ENCODE peak calls at places on chromosome 6, in six cellular contexts. M, A, V, E, D and N are unnamed samples.

GRCh38 chr6:137967689-137968467 is 100.8 kb downstream of the TNFAIP3 start:
- DNase-seq in A (peak; percentile 58), E (no peak), D (no peak), M (no peak), V (no peak), N (no peak)

GRCh38 chr6:166671434-166672061 is 44.5 kb upstream of the RPS6KA2 start:
- DNase-seq in D (no peak), M (no peak), E (peak; percentile 49), A (no peak), V (no peak), N (no peak)

GRCh38 chr6:67640462-67640861 is 994.6 kb upstream of the ADGRB3 start:
- DNase-seq in D (no peak), A (no peak), M (no peak), V (no peak), E (no peak), N (no peak)

GRCh38 chr6:150079604-150080003 is 10.7 kb upstream of the ULBP3 start:
- DNase-seq in D (no peak), E (no peak), A (peak; percentile 85), V (no peak), M (no peak), N (no peak)

GRCh38 chr6:54991761-54992330 is 145.3 kb downstream of the FAM83B start:
- DNase-seq in A (no peak), M (no peak), E (no peak), V (no peak), D (no peak), N (no peak)

GRCh38 chr6:22247916-22248482 is 48.8 kb downstream of the PRL start:
- DNase-seq in A (no peak), M (no peak), E (no peak), D (no peak), V (no peak), N (no peak)

GRCh38 chr6:39821739-39822532 is 29.8 kb downstream of the DAAM2 start:
- DNase-seq in V (no peak), E (no peak), A (no peak), M (no peak), D (no peak), N (no peak)

GRCh38 chr6:37860226-37860839 is 40.8 kb downstream of the ZFAND3 start:
- DNase-seq in V (no peak), M (peak; percentile 39), D (peak; percentile 24), E (no peak), A (peak; percentile 27), N (no peak)

GRCh38 chr6:134245041-134245440 is 72.9 kb downstream of the SGK1 start:
- DNase-seq in E (peak; percentile 52), M (no peak), V (no peak), D (no peak), A (no peak), N (no peak)

GRCh38 chr6:16284472-16284871 is 46.1 kb downstream of the GMPR start:
- DNase-seq in A (no peak), V (no peak), M (no peak), D (no peak), E (no peak), N (no peak)

GRCh38 chr6:34521463-34522288 is 34.5 kb downstream of the SPDEF start:
- DNase-seq in D (no peak), M (no peak), E (no peak), V (no peak), A (no peak), N (no peak)

GRCh38 chr6:35496036-35496850 is 636 bp downstream of the TEAD3 start:
- DNase-seq in A (no peak), V (peak; percentile 47), E (peak; percentile 52), M (peak; percentile 73), D (peak; percentile 53), N (no peak)

GRCh38 chr6:165876568-165876967 is 213.5 kb upstream of the PDE10A start:
- DNase-seq in M (no peak), V (no peak), E (no peak), D (no peak), A (no peak), N (peak; percentile 74)

GRCh38 chr6:5747379-5747778 is 259.3 kb downstream of the NRN1 start:
- DNase-seq in V (no peak), M (no peak), A (no peak), D (no peak), E (no peak), N (no peak)

GRCh38 chr6:149493697-149494334 is 9.0 kb upstream of the ZC3H12D start:
- DNase-seq in A (no peak), M (no peak), D (no peak), V (no peak), E (no peak), N (no peak)

GRCh38 chr6:39777661-39778060 is 14.5 kb upstream of the DAAM2 start:
- DNase-seq in M (peak; percentile 44), V (no peak), D (no peak), A (no peak), E (no peak), N (no peak)

GRCh38 chr6:74087898-74088297 is 391.9 kb downstream of the CD109 start:
- DNase-seq in E (no peak), A (no peak), V (no peak), M (no peak), D (no peak), N (no peak)

GRCh38 chr6:17962436-17963031 is 24.9 kb downstream of the KIF13A start:
- DNase-seq in D (peak; percentile 60), E (no peak), M (peak; percentile 72), V (no peak), A (no peak), N (peak; percentile 73)

GRCh38 chr6:150634641-150635292 is 35.1 kb downstream of the PLEKHG1 start:
- DNase-seq in M (no peak), D (no peak), A (no peak), E (no peak), V (no peak), N (no peak)

GRCh38 chr6:13527669-13528051 is 40.3 kb upstream of the GFOD1 start:
- DNase-seq in A (no peak), V (no peak), E (no peak), M (no peak), D (no peak), N (no peak)

GRCh38 chr6:37695857-37696219 is 1.8 kb downstream of the MDGA1 start:
- DNase-seq in M (no peak), E (no peak), V (no peak), D (no peak), A (no peak), N (no peak)

GRCh38 chr6:27138837-27139752 is 108.4 kb upstream of the PRSS16 start:
- DNase-seq in A (peak; percentile 94), D (no peak), V (no peak), E (no peak), M (peak; percentile 63), N (no peak)

DNA sequence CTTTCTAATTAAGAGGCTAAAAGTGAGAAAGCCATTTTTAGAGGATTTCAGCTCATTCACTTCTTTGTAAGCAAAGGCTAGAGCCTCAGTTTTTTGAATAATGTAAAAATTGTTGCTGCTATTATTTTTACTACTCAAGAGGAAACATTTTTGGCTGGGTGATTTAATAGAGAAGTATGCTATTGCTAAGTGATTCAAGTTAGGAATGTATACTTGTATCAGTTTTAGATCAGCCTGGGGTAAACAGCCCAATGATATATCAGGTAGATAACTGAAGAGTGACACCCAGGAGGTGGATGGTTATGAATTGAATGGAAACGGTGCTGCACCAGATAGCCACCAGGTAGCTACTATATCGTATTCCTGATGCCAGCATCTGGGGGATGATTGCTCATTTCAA is 9.2 kb downstream of the QKI start:
- DNase-seq in A (no peak), M (no peak), E (no peak), D (no peak), V (no peak), N (no peak)
- H3K27ac ChIP-seq in A (no peak overlapping the region), M (peak overlapping the region; percentile 2), E (no peak overlapping the region), D (no peak overlapping the region), V (no peak overlapping the region), N (peak overlapping the region; percentile 100)

GRCh38 chr6:297571-298232 is 5.4 kb downstream of the DUSP22 start:
- DNase-seq in D (no peak), E (peak; percentile 56), A (no peak), M (no peak), V (no peak), N (peak; percentile 55)

GRCh38 chr6:294656-295565 is 2.6 kb downstream of the DUSP22 start:
- DNase-seq in V (no peak), A (no peak), E (no peak), M (no peak), D (no peak), N (peak; percentile 48)

GRCh38 chr6:298233-299049 is 6.2 kb downstream of the DUSP22 start:
- DNase-seq in M (no peak), E (no peak), A (no peak), V (no peak), D (no peak), N (no peak)

GRCh38 chr6:299050-299980 is 7.0 kb downstream of the DUSP22 start:
- DNase-seq in D (no peak), V (no peak), A (no peak), E (peak; percentile 68), M (no peak), N (no peak)

DNA sequence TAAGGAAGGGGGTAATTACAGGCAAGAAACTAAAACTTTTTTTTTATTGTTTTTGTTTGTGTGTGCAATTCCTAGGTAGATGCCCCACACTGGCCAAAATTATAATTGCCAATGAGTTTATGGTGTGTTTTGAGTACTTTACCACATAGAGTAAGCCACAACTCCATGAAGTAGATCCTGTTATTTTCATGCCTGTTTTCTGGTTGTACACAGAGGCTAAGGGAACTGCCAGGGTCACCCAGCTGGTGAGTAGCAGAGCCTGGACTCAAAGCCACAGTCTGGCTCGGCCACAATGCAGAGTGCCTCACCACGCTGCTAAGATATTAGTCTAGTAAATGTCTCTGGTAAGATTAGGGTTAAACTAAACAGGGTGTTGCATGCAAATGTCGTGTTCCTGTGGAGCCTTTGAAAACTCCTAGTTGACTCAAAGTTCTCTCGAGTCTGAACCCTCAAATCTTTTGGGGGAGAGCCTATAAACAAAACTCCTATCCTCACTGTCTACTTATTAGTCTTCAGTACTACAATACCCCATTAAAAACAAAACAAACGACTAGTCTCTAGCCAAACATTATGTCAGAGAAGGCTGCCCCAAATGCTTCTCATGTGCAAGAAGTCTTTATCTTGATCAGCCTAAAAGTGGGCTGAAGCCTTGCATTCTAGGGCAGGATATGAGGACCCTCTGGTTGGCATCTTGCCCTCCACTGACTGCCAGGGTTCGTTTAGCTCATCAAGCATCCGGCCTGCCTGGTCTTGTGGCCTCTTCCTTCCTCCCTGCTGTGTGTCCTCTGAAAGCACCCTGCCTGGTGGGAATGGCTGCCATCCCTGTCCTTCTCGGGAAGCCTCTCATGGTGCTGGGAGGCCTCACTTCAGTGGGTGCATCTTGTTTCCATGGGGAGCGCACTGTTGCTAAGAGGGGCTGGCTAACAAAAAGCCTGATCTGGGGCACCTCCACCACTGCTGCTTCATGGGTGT is 4.2 kb downstream of the DUSP22 start:
- DNase-seq in A (peak; percentile 35), E (no peak), V (no peak), D (no peak), M (no peak), N (peak; percentile 70)
- TF ChIP-seq CTCF in A (peak; percentile 19), E (no peak), V (no peak), D (no peak), M (no peak), N (no peak)

GRCh38 chr6:11753798-11754197 is 24.8 kb downstream of the ADTRP start:
- DNase-seq in D (no peak), M (no peak), A (no peak), V (no peak), E (no peak), N (no peak)
- H3K27ac ChIP-seq in D (no peak overlapping the region), M (no peak overlapping the region), A (no peak overlapping the region), V (no peak overlapping the region), E (no peak overlapping the region), N (no peak overlapping the region)

DNA sequence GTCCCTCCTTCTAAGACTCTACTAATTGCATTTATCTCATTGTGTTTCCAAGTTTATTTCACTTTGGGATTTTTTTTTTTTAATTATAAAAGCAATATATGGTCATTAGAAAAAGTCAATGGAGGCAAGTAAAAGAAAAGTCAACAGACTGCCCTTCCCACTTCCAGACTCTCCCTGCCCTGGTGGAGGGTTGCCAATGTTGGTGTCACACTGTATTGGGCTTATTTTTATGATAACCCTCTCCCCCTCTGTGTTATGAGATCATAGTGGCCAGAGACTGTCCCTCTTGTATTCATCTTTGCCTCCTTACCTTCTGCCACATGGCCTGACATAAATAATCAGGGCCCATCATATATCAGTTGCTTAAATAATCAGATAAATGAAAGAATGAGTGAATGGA is 63.4 kb downstream of the LRRC1 start:
- DNase-seq in V (no peak), A (no peak), D (no peak), M (no peak), E (no peak), N (no peak)
- TF ChIP-seq CTCF in V (no peak), A (no peak), D (no peak), M (no peak), E (no peak), N (no peak)